ENCODE peak calls at places on chromosomes 4 and X, in five cellular contexts. One of them, this sample, is unnamed.

GRCh38 chr4:155796031-155796430 is 37.2 kb downstream of the GUCY1B1 start:
- DNase-seq in breast epithelium: no peak
- DNase-seq in heart left ventricle: no peak
- DNase-seq in CD4-positive, alpha-beta memory T cell: no peak
- DNase-seq in adipocyte: no peak
- DNase-seq in this sample: no peak

GRCh38 chr4:115090483-115091075 is 22.8 kb downstream of the NDST4 start:
- DNase-seq in breast epithelium: no peak
- DNase-seq in heart left ventricle: no peak
- DNase-seq in CD4-positive, alpha-beta memory T cell: peak; percentile 0
- DNase-seq in adipocyte: peak; percentile 70
- DNase-seq in this sample: no peak

GRCh38 chr4:183149968-183150539 is 51.0 kb downstream of the WWC2 start:
- DNase-seq in breast epithelium: no peak
- DNase-seq in heart left ventricle: no peak
- DNase-seq in CD4-positive, alpha-beta memory T cell: no peak
- DNase-seq in adipocyte: no peak
- DNase-seq in this sample: no peak

GRCh38 chr4:123327346-123327745 is 69.2 kb upstream of the SPRY1 start:
- DNase-seq in breast epithelium: no peak
- DNase-seq in heart left ventricle: no peak
- DNase-seq in CD4-positive, alpha-beta memory T cell: no peak
- DNase-seq in adipocyte: no peak
- DNase-seq in this sample: no peak

GRCh38 chrX:39196192-39197102 is 395.2 kb downstream of the MID1IP1 start:
- DNase-seq in breast epithelium: peak; percentile 51
- DNase-seq in heart left ventricle: no peak
- DNase-seq in CD4-positive, alpha-beta memory T cell: peak; percentile 40
- DNase-seq in adipocyte: no peak
- DNase-seq in this sample: peak; percentile 16

GRCh38 chrX:107626481-107626880 is 1.8 kb upstream of the PRPS1 start:
- DNase-seq in breast epithelium: no peak
- DNase-seq in heart left ventricle: no peak
- DNase-seq in CD4-positive, alpha-beta memory T cell: no peak
- DNase-seq in adipocyte: no peak
- DNase-seq in this sample: no peak

GRCh38 chr4:22471999-22472434 is 43.8 kb downstream of the ADGRA3 start:
- DNase-seq in breast epithelium: no peak
- DNase-seq in heart left ventricle: no peak
- DNase-seq in CD4-positive, alpha-beta memory T cell: no peak
- DNase-seq in adipocyte: no peak
- DNase-seq in this sample: no peak

GRCh38 chr4:40395908-40396806 is 61.0 kb downstream of the CHRNA9 start:
- DNase-seq in breast epithelium: peak; percentile 84
- DNase-seq in heart left ventricle: peak; percentile 23
- DNase-seq in CD4-positive, alpha-beta memory T cell: no peak
- DNase-seq in adipocyte: peak; percentile 68
- DNase-seq in this sample: no peak

GRCh38 chr4:7772708-7773385 is 166.8 kb downstream of the AFAP1 start:
- DNase-seq in breast epithelium: no peak
- DNase-seq in heart left ventricle: peak; percentile 63
- DNase-seq in CD4-positive, alpha-beta memory T cell: no peak
- DNase-seq in adipocyte: no peak
- DNase-seq in this sample: no peak

GRCh38 chr4:7375427-7375826 is 59.3 kb downstream of the PSAPL1 start:
- DNase-seq in breast epithelium: no peak
- DNase-seq in heart left ventricle: no peak
- DNase-seq in CD4-positive, alpha-beta memory T cell: no peak
- DNase-seq in adipocyte: peak; percentile 61
- DNase-seq in this sample: no peak

GRCh38 chr4:142434519-142435224 is 411.4 kb downstream of the INPP4B start:
- DNase-seq in breast epithelium: no peak
- DNase-seq in heart left ventricle: no peak
- DNase-seq in CD4-positive, alpha-beta memory T cell: no peak
- DNase-seq in adipocyte: no peak
- DNase-seq in this sample: no peak

GRCh38 chr4:147943159-147943638 is 211.3 kb downstream of the ARHGAP10 start:
- DNase-seq in breast epithelium: no peak
- DNase-seq in heart left ventricle: no peak
- DNase-seq in CD4-positive, alpha-beta memory T cell: peak; percentile 51
- DNase-seq in adipocyte: no peak
- DNase-seq in this sample: no peak

GRCh38 chr4:185716008-185716976 is 95.7 kb downstream of the SORBS2 start:
- DNase-seq in breast epithelium: no peak
- DNase-seq in heart left ventricle: no peak
- DNase-seq in CD4-positive, alpha-beta memory T cell: no peak
- DNase-seq in adipocyte: no peak
- DNase-seq in this sample: no peak

GRCh38 chr4:46270986-46271596 is 118.8 kb downstream of the GABRA2 start:
- DNase-seq in breast epithelium: no peak
- DNase-seq in heart left ventricle: no peak
- DNase-seq in CD4-positive, alpha-beta memory T cell: no peak
- DNase-seq in adipocyte: peak; percentile 7
- DNase-seq in this sample: no peak

GRCh38 chr4:83438719-83439118 is 16.9 kb downstream of the HELQ start:
- DNase-seq in breast epithelium: no peak
- DNase-seq in heart left ventricle: no peak
- DNase-seq in CD4-positive, alpha-beta memory T cell: no peak
- DNase-seq in adipocyte: no peak
- DNase-seq in this sample: no peak

GRCh38 chrX:17525762-17526555 is 151.0 kb downstream of the NHS start:
- DNase-seq in breast epithelium: no peak
- DNase-seq in heart left ventricle: no peak
- DNase-seq in CD4-positive, alpha-beta memory T cell: no peak
- DNase-seq in adipocyte: peak; percentile 52
- DNase-seq in this sample: no peak

GRCh38 chr4:11623726-11624037 is 195.0 kb upstream of the HS3ST1 start:
- DNase-seq in breast epithelium: peak; percentile 47
- DNase-seq in heart left ventricle: peak; percentile 23
- DNase-seq in CD4-positive, alpha-beta memory T cell: no peak
- DNase-seq in adipocyte: no peak
- DNase-seq in this sample: no peak

GRCh38 chr4:186557486-186557885 is 2.1 kb upstream of the MTNR1A start:
- DNase-seq in breast epithelium: no peak
- DNase-seq in heart left ventricle: no peak
- DNase-seq in CD4-positive, alpha-beta memory T cell: no peak
- DNase-seq in adipocyte: peak; percentile 47
- DNase-seq in this sample: no peak

GRCh38 chr4:60452259-60452658 is 747.9 kb upstream of the ADGRL3 start:
- DNase-seq in breast epithelium: no peak
- DNase-seq in heart left ventricle: no peak
- DNase-seq in CD4-positive, alpha-beta memory T cell: no peak
- DNase-seq in adipocyte: no peak
- DNase-seq in this sample: no peak

GRCh38 chr4:52423967-52424366 is 235.1 kb downstream of the USP46 start:
- DNase-seq in breast epithelium: no peak
- DNase-seq in heart left ventricle: no peak
- DNase-seq in CD4-positive, alpha-beta memory T cell: no peak
- DNase-seq in adipocyte: no peak
- DNase-seq in this sample: no peak

GRCh38 chr4:152983774-152984411 is 47.8 kb downstream of the FHDC1 start:
- DNase-seq in breast epithelium: no peak
- DNase-seq in heart left ventricle: no peak
- DNase-seq in CD4-positive, alpha-beta memory T cell: no peak
- DNase-seq in adipocyte: no peak
- DNase-seq in this sample: no peak

GRCh38 chrX:20521245-20521644 is 254.5 kb upstream of the RPS6KA3 start:
- DNase-seq in breast epithelium: no peak
- DNase-seq in heart left ventricle: no peak
- DNase-seq in CD4-positive, alpha-beta memory T cell: no peak
- DNase-seq in adipocyte: peak; percentile 69
- DNase-seq in this sample: no peak

GRCh38 chrX:71998836-71999509 is 88.3 kb downstream of the NHSL2 start:
- DNase-seq in breast epithelium: no peak
- DNase-seq in heart left ventricle: peak; percentile 21
- DNase-seq in CD4-positive, alpha-beta memory T cell: peak; percentile 34
- DNase-seq in adipocyte: peak; percentile 71
- DNase-seq in this sample: no peak
- H3K9me3 ChIP-seq in breast epithelium: no peaks in the 10 kb centered on the region
- H3K9me3 ChIP-seq in heart left ventricle: no peaks in the 10 kb centered on the region
- H3K9me3 ChIP-seq in CD4-positive, alpha-beta memory T cell: no peaks in the 10 kb centered on the region
- H3K9me3 ChIP-seq in adipocyte: no peaks in the 10 kb centered on the region
- H3K9me3 ChIP-seq in this sample: no peaks in the 10 kb centered on the region

GRCh38 chrX:130665214-130665613 is 237.8 kb downstream of the ENOX2 start:
- DNase-seq in breast epithelium: no peak
- DNase-seq in heart left ventricle: no peak
- DNase-seq in CD4-positive, alpha-beta memory T cell: no peak
- DNase-seq in adipocyte: no peak
- DNase-seq in this sample: no peak
- H3K9me3 ChIP-seq in breast epithelium: no peaks in the 10 kb centered on the region
- H3K9me3 ChIP-seq in heart left ventricle: no peaks in the 10 kb centered on the region
- H3K9me3 ChIP-seq in CD4-positive, alpha-beta memory T cell: no peaks in the 10 kb centered on the region
- H3K9me3 ChIP-seq in adipocyte: no peaks in the 10 kb centered on the region
- H3K9me3 ChIP-seq in this sample: no peaks in the 10 kb centered on the region

GRCh38 chrX:42770566-42770965 is 7.4 kb downstream of the PPP1R2C start:
- DNase-seq in breast epithelium: no peak
- DNase-seq in heart left ventricle: no peak
- DNase-seq in CD4-positive, alpha-beta memory T cell: no peak
- DNase-seq in adipocyte: no peak
- DNase-seq in this sample: no peak

GRCh38 chrX:42776195-42776594 is 1.8 kb downstream of the PPP1R2C start:
- DNase-seq in breast epithelium: no peak
- DNase-seq in heart left ventricle: no peak
- DNase-seq in CD4-positive, alpha-beta memory T cell: no peak
- DNase-seq in adipocyte: no peak
- DNase-seq in this sample: no peak

GRCh38 chrX:42772874-42773273 is 5.1 kb downstream of the PPP1R2C start:
- DNase-seq in breast epithelium: no peak
- DNase-seq in heart left ventricle: no peak
- DNase-seq in CD4-positive, alpha-beta memory T cell: no peak
- DNase-seq in adipocyte: no peak
- DNase-seq in this sample: no peak

DNA sequence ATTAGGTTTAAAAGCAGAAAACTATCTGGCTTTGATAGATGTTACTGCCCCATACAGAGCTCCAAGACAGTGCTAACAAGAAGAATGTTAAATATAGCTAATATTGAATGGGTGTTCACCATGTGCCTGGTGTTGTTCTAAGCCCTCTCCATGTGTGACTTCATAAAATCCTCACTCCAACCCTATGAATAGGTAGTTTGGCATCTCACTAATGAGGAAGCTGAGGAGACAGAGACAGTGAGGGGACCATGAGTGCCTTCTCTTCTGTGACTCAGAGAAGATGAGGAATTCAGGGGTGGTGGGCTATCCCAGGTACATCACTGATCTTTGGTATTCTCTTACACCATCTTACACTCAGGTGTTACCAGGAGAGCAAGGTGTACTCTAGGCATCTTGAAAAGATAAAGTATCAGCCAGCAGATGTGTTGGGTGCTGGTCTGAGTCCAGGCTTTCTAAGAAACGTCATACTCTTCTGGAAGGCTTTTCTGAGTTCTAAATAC is 6.1 kb downstream of the PPP1R2C start:
- DNase-seq in breast epithelium: no peak
- DNase-seq in heart left ventricle: no peak
- DNase-seq in CD4-positive, alpha-beta memory T cell: no peak
- DNase-seq in adipocyte: no peak
- DNase-seq in this sample: no peak
- H3K9me3 ChIP-seq in breast epithelium: no peaks in the 10 kb centered on the region
- H3K9me3 ChIP-seq in heart left ventricle: no peaks in the 10 kb centered on the region
- H3K9me3 ChIP-seq in CD4-positive, alpha-beta memory T cell: no peaks in the 10 kb centered on the region
- H3K9me3 ChIP-seq in adipocyte: peaks cover 3% of the 10 kb centered on the region
- H3K9me3 ChIP-seq in this sample: no peaks in the 10 kb centered on the region

GRCh38 chrX:136658151-136658550 is 10.2 kb downstream of the CD40LG start:
- DNase-seq in breast epithelium: no peak
- DNase-seq in heart left ventricle: no peak
- DNase-seq in CD4-positive, alpha-beta memory T cell: no peak
- DNase-seq in adipocyte: no peak
- DNase-seq in this sample: no peak
- H3K9me3 ChIP-seq in breast epithelium: no peaks in the 10 kb centered on the region
- H3K9me3 ChIP-seq in heart left ventricle: no peaks in the 10 kb centered on the region
- H3K9me3 ChIP-seq in CD4-positive, alpha-beta memory T cell: no peaks in the 10 kb centered on the region
- H3K9me3 ChIP-seq in adipocyte: no peaks in the 10 kb centered on the region
- H3K9me3 ChIP-seq in this sample: no peaks in the 10 kb centered on the region

DNA sequence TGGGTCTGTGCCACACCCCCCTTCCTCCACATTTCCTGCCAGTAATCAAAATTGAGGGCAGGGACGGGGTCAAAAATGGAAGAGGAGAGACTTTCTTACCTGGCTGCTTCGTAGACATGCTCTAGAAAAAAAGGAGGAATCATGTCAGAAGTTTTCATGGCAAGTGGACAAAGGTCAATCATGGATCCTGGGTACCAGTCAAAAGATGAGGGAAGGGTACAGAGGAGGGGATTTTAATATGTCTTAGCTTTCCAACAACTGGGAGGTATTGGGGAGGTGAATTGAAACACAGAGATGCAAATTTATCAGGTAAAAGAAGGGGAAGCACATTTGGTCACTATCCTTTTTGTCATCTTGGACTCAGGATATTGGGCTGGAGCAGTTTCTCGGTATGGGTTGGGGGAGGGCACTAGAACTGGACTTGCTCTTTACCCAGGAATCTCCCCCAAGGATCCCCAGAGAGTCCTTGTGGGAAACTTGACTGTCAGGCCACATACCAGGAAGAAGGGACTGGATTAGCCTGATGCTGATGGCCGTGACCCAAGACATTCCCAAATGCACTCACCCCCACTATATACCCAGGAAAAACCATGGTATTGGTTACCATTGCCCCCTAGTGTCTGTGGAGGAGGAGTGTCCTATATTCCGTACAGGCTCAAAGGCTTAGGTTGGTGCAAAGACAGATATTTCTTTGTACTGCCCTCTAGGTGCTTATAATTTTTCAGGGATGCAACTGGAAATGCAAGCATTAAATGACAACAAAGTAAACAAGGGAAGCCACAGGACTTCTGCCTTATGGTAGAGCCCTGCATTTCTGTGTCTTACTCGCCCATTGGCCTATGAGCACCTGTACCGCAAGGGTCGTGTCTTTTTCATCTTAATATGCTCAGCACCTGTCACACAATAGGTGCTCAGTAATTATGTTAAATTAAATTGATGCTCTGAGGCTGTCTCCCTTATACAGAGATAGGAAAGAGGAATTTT is 16.8 kb downstream of the VSIG4 start:
- DNase-seq in breast epithelium: no peak
- DNase-seq in heart left ventricle: no peak
- DNase-seq in CD4-positive, alpha-beta memory T cell: no peak
- DNase-seq in adipocyte: no peak
- DNase-seq in this sample: no peak
- H3K9me3 ChIP-seq in breast epithelium: no peaks in the 10 kb centered on the region
- H3K9me3 ChIP-seq in heart left ventricle: no peaks in the 10 kb centered on the region
- H3K9me3 ChIP-seq in CD4-positive, alpha-beta memory T cell: no peaks in the 10 kb centered on the region
- H3K9me3 ChIP-seq in adipocyte: no peaks in the 10 kb centered on the region
- H3K9me3 ChIP-seq in this sample: no peaks in the 10 kb centered on the region

GRCh38 chrX:73028876-73029275 is 26.1 kb downstream of the PABPC1L2B start:
- DNase-seq in breast epithelium: no peak
- DNase-seq in heart left ventricle: no peak
- DNase-seq in CD4-positive, alpha-beta memory T cell: no peak
- DNase-seq in adipocyte: no peak
- DNase-seq in this sample: no peak
- H3K9me3 ChIP-seq in breast epithelium: peaks cover 8% of the 10 kb centered on the region
- H3K9me3 ChIP-seq in heart left ventricle: no peaks in the 10 kb centered on the region
- H3K9me3 ChIP-seq in CD4-positive, alpha-beta memory T cell: no peaks in the 10 kb centered on the region
- H3K9me3 ChIP-seq in adipocyte: peaks cover 35% of the 10 kb centered on the region
- H3K9me3 ChIP-seq in this sample: no peaks in the 10 kb centered on the region

GRCh38 chr4:92253986-92254671 is 49.6 kb upstream of the GRID2 start:
- DNase-seq in breast epithelium: no peak
- DNase-seq in heart left ventricle: no peak
- DNase-seq in CD4-positive, alpha-beta memory T cell: no peak
- DNase-seq in adipocyte: no peak
- DNase-seq in this sample: no peak
- H3K9me3 ChIP-seq in breast epithelium: peaks cover 15% of the 10 kb centered on the region
- H3K9me3 ChIP-seq in heart left ventricle: no peaks in the 10 kb centered on the region
- H3K9me3 ChIP-seq in CD4-positive, alpha-beta memory T cell: no peaks in the 10 kb centered on the region
- H3K9me3 ChIP-seq in adipocyte: peaks cover 6% of the 10 kb centered on the region
- H3K9me3 ChIP-seq in this sample: no peaks in the 10 kb centered on the region